ENCODE peak calls at places on chromosomes 2 and 18, in ten cellular contexts. V, L, B, P, O, H, T, A, N and M are unnamed samples.

GRCh38 chr2:197198890-197199289 is 111.7 kb downstream of the ANKRD44 start:
- DNase-seq in B (peak), L (peak), A (no peak), P (peak), N (no peak), H (peak), V (no peak), O (no peak), T (peak), M (peak)

GRCh38 chr2:18987592-18988073 is 370.8 kb downstream of the OSR1 start:
- DNase-seq in P (no peak), A (peak), O (peak), L (no peak), H (peak), T (no peak), B (peak), V (peak), N (no peak), M (peak)

GRCh38 chr2:48209214-48209885 is 303.1 kb upstream of the FBXO11 start:
- DNase-seq in N (no peak), O (no peak), L (no peak), T (no peak), B (no peak), V (peak), H (peak), A (peak), P (no peak), M (no peak)

GRCh38 chr2:17373736-17374135 is 144.5 kb downstream of the RAD51AP2 start:
- DNase-seq in B (no peak), N (no peak), A (peak), V (peak), P (no peak), T (no peak), L (no peak), O (no peak), H (peak), M (no peak)

GRCh38 chr2:232321156-232321816 is 57.3 kb upstream of the ALPP start:
- DNase-seq in T (peak), O (no peak), A (no peak), N (no peak), B (no peak), V (no peak), P (peak), L (no peak), H (no peak), M (peak)

GRCh38 chr2:29423267-29423666 is 308.1 kb downstream of the CLIP4 start:
- DNase-seq in A (peak), P (no peak), N (no peak), B (no peak), O (no peak), L (no peak), V (peak), H (no peak), T (no peak), M (no peak)

GRCh38 chr18:36396190-36396589 is 98.7 kb downstream of the FHOD3 start:
- DNase-seq in O (no peak), L (no peak), H (no peak), B (no peak), T (no peak), V (no peak), P (no peak), A (no peak), N (no peak), M (no peak)

GRCh38 chr2:223918671-223919134 is 26.4 kb downstream of the WDFY1 start:
- DNase-seq in A (no peak), O (no peak), V (no peak), T (no peak), L (no peak), H (no peak), P (no peak), N (no peak), B (no peak), M (no peak)

GRCh38 chr2:160621748-160622147 is 128.1 kb upstream of the RBMS1 start:
- DNase-seq in B (no peak), V (peak), H (no peak), N (no peak), A (no peak), P (no peak), T (no peak), O (no peak), L (no peak), M (no peak)